ENCODE peak calls at places on chromosomes 7 and 10, in six cellular contexts. One of them, this sample, is unnamed.

GRCh38 chr7:114212753-114213439 is 201.7 kb upstream of the FOXP2 start:
- DNase-seq in GM12892: no peak
- DNase-seq in GM12878: no peak
- DNase-seq in HepG2: no peak
- DNase-seq in K562: no peak
- DNase-seq in H1: no peak
- DNase-seq in this sample: no peak

GRCh38 chr7:44411306-44411705 is 79.2 kb downstream of the NUDCD3 start:
- DNase-seq in K562: no peak
- DNase-seq in GM12878: no peak
- DNase-seq in H1: no peak
- DNase-seq in GM12892: no peak
- DNase-seq in HepG2: no peak
- DNase-seq in this sample: no peak

GRCh38 chr7:151129882-151130591 is 37.5 kb downstream of the GBX1 start:
- DNase-seq in K562: no peak
- DNase-seq in H1: no peak
- DNase-seq in GM12892: no peak
- DNase-seq in GM12878: no peak
- DNase-seq in HepG2: no peak
- DNase-seq in this sample: no peak

GRCh38 chr10:69409968-69410367 is 6.8 kb downstream of the TACR2 start:
- DNase-seq in H1: no peak
- DNase-seq in GM12892: no peak
- DNase-seq in HepG2: no peak
- DNase-seq in K562: no peak
- DNase-seq in GM12878: peak; percentile 60
- DNase-seq in this sample: no peak

GRCh38 chr7:70498633-70499032 is 633.3 kb upstream of the GALNT17 start:
- DNase-seq in K562: no peak
- DNase-seq in GM12892: no peak
- DNase-seq in GM12878: no peak
- DNase-seq in H1: no peak
- DNase-seq in HepG2: no peak
- DNase-seq in this sample: no peak

GRCh38 chr10:27637601-27638000 is 108.0 kb downstream of the MKX start:
- DNase-seq in GM12892: no peak
- DNase-seq in GM12878: no peak
- DNase-seq in K562: no peak
- DNase-seq in HepG2: no peak
- DNase-seq in H1: no peak
- DNase-seq in this sample: no peak

GRCh38 chr7:29249383-29249750 is 54.8 kb downstream of the CHN2 start:
- DNase-seq in H1: no peak
- DNase-seq in K562: no peak
- DNase-seq in GM12878: no peak
- DNase-seq in GM12892: no peak
- DNase-seq in HepG2: no peak
- DNase-seq in this sample: no peak

GRCh38 chr7:22911889-22912288 is 89.2 kb upstream of the TOMM7 start:
- DNase-seq in H1: no peak
- DNase-seq in HepG2: no peak
- DNase-seq in K562: no peak
- DNase-seq in GM12878: no peak
- DNase-seq in GM12892: no peak
- DNase-seq in this sample: no peak

GRCh38 chr10:114175667-114176066 is 1.7 kb upstream of the CCDC186 start:
- DNase-seq in GM12892: no peak
- DNase-seq in HepG2: no peak
- DNase-seq in H1: no peak
- DNase-seq in K562: no peak
- DNase-seq in GM12878: no peak
- DNase-seq in this sample: no peak

GRCh38 chr7:7433736-7434260 is 101.9 kb downstream of the COL28A1 start:
- DNase-seq in GM12878: no peak
- DNase-seq in GM12892: no peak
- DNase-seq in K562: no peak
- DNase-seq in HepG2: no peak
- DNase-seq in H1: no peak
- DNase-seq in this sample: no peak

GRCh38 chr7:2175514-2175913 is 57.2 kb downstream of the MAD1L1 start:
- DNase-seq in H1: no peak
- DNase-seq in K562: peak; percentile 31
- DNase-seq in GM12878: no peak
- DNase-seq in HepG2: peak; percentile 12
- DNase-seq in GM12892: no peak
- DNase-seq in this sample: no peak

GRCh38 chr10:36254191-36254590 is 612.1 kb upstream of the FZD8 start:
- DNase-seq in GM12878: no peak
- DNase-seq in H1: no peak
- DNase-seq in HepG2: no peak
- DNase-seq in GM12892: no peak
- DNase-seq in K562: no peak
- DNase-seq in this sample: no peak

GRCh38 chr10:61742812-61743211 is 80.1 kb downstream of the CABCOCO1 start:
- DNase-seq in GM12892: no peak
- DNase-seq in HepG2: no peak
- DNase-seq in GM12878: no peak
- DNase-seq in K562: no peak
- DNase-seq in H1: no peak
- DNase-seq in this sample: no peak

GRCh38 chr10:79158402-79159097 is 89.8 kb downstream of the ZMIZ1 start:
- DNase-seq in GM12892: no peak
- DNase-seq in GM12878: no peak
- DNase-seq in H1: no peak
- DNase-seq in HepG2: no peak
- DNase-seq in K562: peak; percentile 64
- DNase-seq in this sample: no peak

GRCh38 chr10:79159785-79160184 is 91.0 kb downstream of the ZMIZ1 start:
- DNase-seq in H1: no peak
- DNase-seq in GM12892: no peak
- DNase-seq in K562: no peak
- DNase-seq in GM12878: no peak
- DNase-seq in HepG2: no peak
- DNase-seq in this sample: no peak

GRCh38 chr10:79158004-79158340 is 89.2 kb downstream of the ZMIZ1 start:
- DNase-seq in K562: no peak
- DNase-seq in H1: no peak
- DNase-seq in HepG2: no peak
- DNase-seq in GM12878: no peak
- DNase-seq in GM12892: no peak
- DNase-seq in this sample: no peak

GRCh38 chr10:79160191-79160590 is 91.4 kb downstream of the ZMIZ1 start:
- DNase-seq in GM12892: no peak
- DNase-seq in H1: no peak
- DNase-seq in GM12878: no peak
- DNase-seq in K562: no peak
- DNase-seq in HepG2: no peak
- DNase-seq in this sample: no peak

DNA sequence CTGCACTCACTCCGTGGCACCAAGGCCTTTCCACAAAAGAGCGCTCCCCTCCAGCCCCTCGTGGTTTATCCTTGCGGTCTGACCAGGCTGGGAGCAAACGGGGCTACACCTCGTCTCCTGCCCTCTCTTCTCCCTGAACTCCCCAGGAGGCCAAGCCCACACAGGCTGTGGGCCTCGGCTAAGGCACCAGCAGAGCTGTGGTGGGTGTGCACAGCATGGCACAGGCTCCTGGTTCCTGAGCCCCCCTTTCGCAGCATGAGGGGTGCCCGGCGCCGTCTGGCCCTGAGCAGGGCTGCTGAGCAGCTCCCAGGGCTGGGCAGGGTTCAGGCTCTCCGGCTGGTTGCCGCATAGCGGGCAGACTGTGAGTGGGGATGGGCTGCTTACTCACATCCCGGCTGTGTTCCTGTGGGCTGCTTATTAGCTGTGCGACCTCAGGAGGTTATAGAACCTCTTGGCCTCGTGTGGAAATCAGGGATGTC is 90.4 kb downstream of the ZMIZ1 start:
- DNase-seq in GM12892: no peak
- DNase-seq in K562: no peak
- DNase-seq in H1: no peak
- DNase-seq in HepG2: no peak
- DNase-seq in GM12878: no peak
- DNase-seq in this sample: no peak
- TF ChIP-seq POLR2A in GM12892: no peak
- TF ChIP-seq POLR2A in K562: no peak
- TF ChIP-seq POLR2A in H1: no peak
- TF ChIP-seq POLR2A in HepG2: peak; percentile 13
- TF ChIP-seq POLR2A in GM12878: no peak
- TF ChIP-seq POLR2A in this sample: no peak

GRCh38 chr7:34090796-34091195 is 185.5 kb downstream of the BMPER start:
- DNase-seq in K562: no peak
- DNase-seq in HepG2: no peak
- DNase-seq in H1: no peak
- DNase-seq in GM12892: no peak
- DNase-seq in GM12878: no peak
- DNase-seq in this sample: no peak

GRCh38 chr7:34093276-34093675 is 187.9 kb downstream of the BMPER start:
- DNase-seq in K562: no peak
- DNase-seq in GM12878: no peak
- DNase-seq in HepG2: no peak
- DNase-seq in GM12892: no peak
- DNase-seq in H1: no peak
- DNase-seq in this sample: no peak

GRCh38 chr7:34096135-34096775 is 190.9 kb downstream of the BMPER start:
- DNase-seq in K562: no peak
- DNase-seq in HepG2: no peak
- DNase-seq in H1: no peak
- DNase-seq in GM12878: no peak
- DNase-seq in GM12892: no peak
- DNase-seq in this sample: no peak

GRCh38 chr7:34087892-34088891 is 182.9 kb downstream of the BMPER start:
- DNase-seq in GM12878: no peak
- DNase-seq in H1: peak; percentile 39
- DNase-seq in GM12892: no peak
- DNase-seq in K562: no peak
- DNase-seq in HepG2: peak; percentile 16
- DNase-seq in this sample: no peak

DNA sequence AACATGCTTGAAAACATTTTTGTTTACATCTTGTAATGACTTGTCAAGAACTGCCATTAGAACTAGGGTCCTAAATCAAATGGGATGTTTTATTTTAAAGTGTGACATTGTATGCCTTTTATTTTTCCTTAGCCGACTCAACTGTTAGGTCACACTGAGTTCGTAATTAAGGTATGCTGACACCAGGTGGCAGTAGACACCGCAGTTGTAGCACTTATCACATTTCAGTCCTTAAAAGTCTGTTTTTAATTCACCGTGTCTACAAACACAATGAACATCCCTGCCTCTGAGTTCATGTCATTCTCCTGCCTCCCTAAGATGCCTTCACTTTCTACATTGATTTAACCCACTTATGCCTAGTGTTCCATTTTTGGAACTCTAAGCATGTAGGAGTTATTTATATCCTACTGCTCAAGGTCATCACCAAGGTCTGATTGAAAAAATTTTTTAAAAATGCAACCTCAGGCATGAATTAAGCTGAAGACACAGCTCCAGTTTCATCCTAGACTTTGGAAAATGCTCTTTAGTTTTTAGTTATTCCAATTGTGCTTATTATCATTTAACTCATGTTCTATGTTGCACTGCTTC is 186.1 kb downstream of the BMPER start:
- DNase-seq in K562: peak; percentile 8
- DNase-seq in GM12878: no peak
- DNase-seq in H1: no peak
- DNase-seq in HepG2: peak; percentile 38
- DNase-seq in GM12892: no peak
- DNase-seq in this sample: no peak
- TF ChIP-seq TAF1 in K562: no peak
- TF ChIP-seq TAF1 in GM12878: no peak
- TF ChIP-seq TAF1 in H1: no peak
- TF ChIP-seq TAF1 in HepG2: no peak
- TF ChIP-seq TAF1 in GM12892: no peak
- TF ChIP-seq TAF1 in this sample: no peak

DNA sequence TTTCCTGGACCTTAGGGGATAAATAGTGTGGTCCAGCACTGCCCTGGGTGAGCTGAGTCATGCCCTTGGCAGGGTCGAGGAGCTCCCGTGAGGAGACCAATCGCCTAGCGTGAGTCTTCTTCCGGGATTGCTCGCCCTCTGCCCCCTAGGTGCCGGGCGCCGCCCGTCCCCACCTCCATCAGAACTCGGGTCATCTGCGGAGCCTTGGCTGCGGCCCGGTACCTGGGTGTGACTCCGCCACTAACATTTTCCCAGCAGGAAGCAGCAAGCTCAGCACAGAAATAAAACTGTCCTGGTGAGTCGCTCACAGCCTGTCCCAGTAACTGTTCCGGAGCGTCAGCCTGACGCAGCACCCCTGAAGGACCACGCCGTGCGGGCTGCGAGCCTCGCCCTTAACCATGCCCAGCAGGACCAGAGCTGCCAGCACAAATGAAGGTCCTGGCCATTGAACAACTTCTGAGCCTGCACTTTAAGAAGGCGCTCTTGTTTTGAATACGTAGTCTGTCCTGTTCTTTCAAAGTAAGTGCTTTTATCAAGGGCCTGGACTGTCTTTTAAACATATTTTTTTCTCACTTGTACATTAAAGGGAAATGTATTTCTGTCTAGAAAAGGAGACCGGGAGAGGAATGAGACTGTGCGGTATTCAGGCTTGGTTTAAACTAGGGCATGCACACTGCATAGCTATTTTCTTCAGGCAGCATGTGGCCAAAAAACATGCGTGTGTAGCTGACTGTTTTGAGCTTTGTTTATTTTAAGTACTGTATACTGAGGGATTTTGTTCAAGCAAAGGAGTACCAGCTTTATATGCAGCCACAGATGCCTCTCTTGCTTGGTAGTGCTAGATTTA is 136.7 kb downstream of the HECW1 start:
- DNase-seq in K562: peak; percentile 31
- DNase-seq in H1: no peak
- DNase-seq in GM12878: no peak
- DNase-seq in HepG2: no peak
- DNase-seq in GM12892: no peak
- DNase-seq in this sample: no peak
- TF ChIP-seq POLR2A in K562: no peak
- TF ChIP-seq POLR2A in H1: no peak
- TF ChIP-seq POLR2A in GM12878: no peak
- TF ChIP-seq POLR2A in HepG2: no peak
- TF ChIP-seq POLR2A in GM12892: no peak
- TF ChIP-seq POLR2A in this sample: no peak

DNA sequence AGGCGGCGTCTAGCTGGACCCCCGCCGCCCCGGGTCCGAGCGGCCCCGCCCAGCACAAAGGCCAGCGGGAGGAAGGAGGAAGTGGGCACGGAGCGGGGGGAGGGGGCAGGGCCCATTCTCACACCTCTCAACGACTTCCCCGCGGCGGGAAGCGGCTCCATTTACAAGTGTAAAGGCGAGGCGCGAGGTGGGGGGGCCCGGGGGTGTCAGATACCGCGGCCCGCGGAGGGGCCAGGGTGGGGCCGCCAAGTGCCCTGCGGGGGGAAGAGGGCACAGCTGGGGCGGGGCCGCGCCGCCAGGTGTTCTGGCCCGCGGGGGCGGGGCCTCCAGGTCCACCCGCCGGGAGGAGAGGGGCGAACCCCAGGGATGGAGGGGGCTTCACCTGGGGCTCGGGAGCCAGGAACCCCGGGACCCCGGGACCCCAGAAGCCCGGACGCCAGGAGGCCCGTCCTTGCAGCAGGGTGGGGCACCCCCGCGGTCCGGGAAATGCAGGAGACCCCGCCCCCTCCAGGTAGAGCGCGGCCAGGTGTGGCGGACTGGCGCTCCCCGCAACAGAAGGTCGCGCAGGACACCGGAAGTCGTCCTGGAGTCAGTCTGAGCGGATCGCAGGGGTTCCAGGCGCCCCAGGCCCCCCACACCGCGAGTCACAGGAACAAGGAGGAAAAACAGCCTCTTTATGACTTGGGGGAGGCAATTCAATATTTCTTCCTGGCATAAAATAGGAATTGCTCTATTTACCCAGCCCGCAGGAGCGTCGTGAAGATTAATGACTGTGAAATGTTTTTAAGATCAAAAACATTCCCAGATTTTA is 8.3 kb downstream of the CTBP2 start:
- DNase-seq in H1: peak; percentile 77
- DNase-seq in HepG2: no peak
- DNase-seq in K562: peak; percentile 48
- DNase-seq in GM12878: no peak
- DNase-seq in GM12892: no peak
- DNase-seq in this sample: no peak
- TF ChIP-seq TAF1 in H1: no peak
- TF ChIP-seq TAF1 in HepG2: no peak
- TF ChIP-seq TAF1 in K562: no peak
- TF ChIP-seq TAF1 in GM12878: no peak
- TF ChIP-seq TAF1 in GM12892: no peak
- TF ChIP-seq TAF1 in this sample: no peak

This sample was measured in GM12891.